ENCODE peak calls at places on chromosomes 3 and 15, in four cellular contexts. O is WTC11, F is HepG2, N is K562. W is an unnamed sample.

GRCh38 chr15:39685999-39686613 is 96.5 kb downstream of the FSIP1 start:
- DNase-seq in O (peak; percentile 30), F (peak; percentile 43), N (peak; percentile 63), W (no peak)

GRCh38 chr3:139939681-139940190 is 4.8 kb downstream of the CLSTN2 start:
- DNase-seq in O (no peak), N (no peak), F (no peak), W (no peak)

GRCh38 chr3:34948431-34948971 is 690.8 kb upstream of the ARPP21 start:
- DNase-seq in N (no peak), O (no peak), F (no peak), W (no peak)

GRCh38 chr3:155869664-155870063 is 786 bp upstream of the GMPS start:
- DNase-seq in O (no peak), N (no peak), F (no peak), W (no peak)

GRCh38 chr15:66841953-66842681 is 140.1 kb downstream of the SMAD6 start:
- DNase-seq in F (peak; percentile 54), O (peak; percentile 67), N (peak; percentile 75), W (no peak)

GRCh38 chr15:75061272-75061671 is 37.9 kb downstream of the PPCDC start:
- DNase-seq in N (no peak), F (no peak), O (no peak), W (peak; percentile 66)

GRCh38 chr3:9949626-9950025 is 2.6 kb downstream of the PRRT3 start:
- DNase-seq in O (no peak), F (no peak), N (no peak), W (no peak)

GRCh38 chr3:193746832-193747231 is 153.8 kb downstream of the OPA1 start:
- DNase-seq in N (no peak), O (no peak), F (no peak), W (no peak)

GRCh38 chr3:29440321-29441019 is 159.6 kb downstream of the RBMS3 start:
- DNase-seq in N (no peak), O (no peak), F (no peak), W (no peak)

DNA sequence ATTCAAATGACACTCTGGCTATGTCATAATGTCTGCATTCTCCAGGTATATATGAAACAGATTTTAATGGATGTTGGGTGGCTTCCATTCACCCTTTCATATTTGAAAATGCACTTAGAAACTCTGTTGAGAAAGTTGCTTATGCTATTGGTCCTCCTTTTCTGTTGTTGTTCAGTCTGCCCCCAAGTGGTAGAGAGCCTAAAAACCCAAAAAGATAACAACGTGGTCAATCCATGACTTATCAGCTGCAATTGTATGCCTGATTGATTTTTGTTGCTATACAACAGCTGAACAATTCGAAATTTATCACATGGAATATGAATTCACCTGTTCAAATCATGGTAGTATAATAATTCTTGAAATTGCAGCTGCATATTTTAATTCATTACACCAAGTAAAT is 279.8 kb downstream of the ROBO2 start:
- DNase-seq in N (peak; percentile 9), F (peak; percentile 15), O (no peak), W (no peak)
- TF ChIP-seq ETV6 in N (no peak), F (no peak), O (no peak), W (no peak)

GRCh38 chr3:113276581-113277080 is 65.3 kb downstream of the BOC start:
- DNase-seq in F (no peak), N (no peak), O (no peak), W (no peak)

GRCh38 chr3:113277414-113277813 is 66.1 kb downstream of the BOC start:
- DNase-seq in O (no peak), F (no peak), N (no peak), W (peak; percentile 26)

GRCh38 chr3:113277886-113278598 is 66.7 kb downstream of the BOC start:
- DNase-seq in N (no peak), O (no peak), F (no peak), W (no peak)

GRCh38 chr3:113279686-113280085 is 68.3 kb downstream of the BOC start:
- DNase-seq in F (no peak), O (peak; percentile 56), N (peak; percentile 53), W (no peak)

GRCh38 chr3:113278599-113278955 is 67.2 kb downstream of the BOC start:
- DNase-seq in O (no peak), N (no peak), F (no peak), W (no peak)
- TF ChIP-seq CTCF in O (no peak), N (no peak), F (no peak), W (no peak)

DNA sequence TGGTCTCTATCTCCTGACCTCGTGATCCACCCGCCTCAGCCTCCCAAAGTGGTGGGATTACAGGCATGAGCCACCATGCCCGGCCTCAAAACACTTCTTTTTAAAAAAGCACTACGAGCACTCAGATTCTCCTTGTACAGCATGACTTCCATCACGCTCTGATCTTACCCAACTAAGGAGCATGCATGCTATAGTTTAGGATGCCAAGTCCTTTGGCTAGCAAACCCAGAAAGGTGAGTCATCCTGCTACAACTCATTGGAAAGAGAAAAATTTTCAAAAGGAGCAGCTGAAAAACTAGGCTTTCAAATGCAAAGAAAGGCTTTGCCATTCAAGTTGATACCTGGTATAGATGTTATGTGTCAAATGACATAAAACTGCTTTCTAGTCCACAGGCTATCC is 70.3 kb upstream of the PRICKLE2 start:
- DNase-seq in F (no peak), O (no peak), N (no peak), W (no peak)
- TF ChIP-seq ETV6 in F (no peak), O (no peak), N (no peak), W (no peak)

GRCh38 chr3:106338582-106339219 is 469.9 kb upstream of the CBLB start:
- DNase-seq in F (no peak), O (no peak), N (no peak), W (no peak)

GRCh38 chr3:106342386-106342785 is 473.6 kb upstream of the CBLB start:
- DNase-seq in O (no peak), N (no peak), F (no peak), W (no peak)

GRCh38 chr3:106339551-106339950 is 470.7 kb upstream of the CBLB start:
- DNase-seq in N (no peak), O (no peak), F (no peak), W (no peak)

GRCh38 chr3:106343841-106344240 is 475.0 kb upstream of the CBLB start:
- DNase-seq in F (no peak), N (no peak), O (no peak), W (no peak)

DNA sequence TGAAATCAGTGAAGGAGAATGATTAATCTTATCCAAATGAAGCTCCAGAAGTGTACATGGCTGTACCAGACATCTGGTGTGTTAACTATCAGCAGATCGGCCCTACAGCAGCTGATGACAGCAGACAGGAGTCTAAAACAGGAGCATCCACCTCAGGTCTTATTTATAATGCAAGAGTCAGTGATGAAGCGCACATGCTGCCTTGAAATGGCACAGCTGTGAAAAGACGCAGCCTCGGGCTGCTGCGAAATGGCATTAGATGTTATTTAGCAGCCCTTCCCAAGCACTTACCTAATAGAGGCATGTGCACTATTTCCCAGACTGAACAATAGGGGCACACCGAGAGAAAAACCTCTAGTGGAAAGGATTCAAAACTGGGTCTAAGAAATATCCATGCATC is 472.3 kb upstream of the CBLB start:
- DNase-seq in O (no peak), N (no peak), F (no peak), W (no peak)
- TF ChIP-seq CTCF in O (no peak), N (no peak), F (no peak), W (no peak)

GRCh38 chr15:84023636-84024035 is 211.9 kb upstream of the GOLGA6L4 start:
- DNase-seq in N (peak; percentile 59), O (peak; percentile 43), F (peak; percentile 24), W (no peak)
- TF ChIP-seq ETV6 in N (no peak), O (no peak), F (no peak), W (no peak)

W was measured in GM12878.